ENCODE peak calls at places on chromosomes 1 and 21, in seven cellular contexts. L, T, B, K, G, W and R are unnamed samples.

GRCh38 chr1:106080608-106081325 is 975.7 kb upstream of the PRMT6 start:
- DNase-seq in L (no peak), T (no peak), B (no peak), K (no peak), G (no peak), W (peak; percentile 0), R (no peak)

GRCh38 chr1:19651141-19651737 is 7.1 kb downstream of the NBL1 start:
- DNase-seq in L (no peak), T (peak; percentile 30), B (no peak), K (peak; percentile 75), G (peak; percentile 77), W (peak; percentile 84), R (peak; percentile 60)

GRCh38 chr1:154176341-154176740 is 15.6 kb downstream of the TPM3 start:
- DNase-seq in L (no peak), T (no peak), B (peak; percentile 22), K (no peak), G (no peak), W (peak; percentile 82), R (no peak)

GRCh38 chr1:5459839-5460238 is 532.4 kb downstream of the NPHP4 start:
- DNase-seq in L (no peak), T (no peak), B (no peak), K (no peak), G (no peak), W (no peak), R (no peak)

GRCh38 chr1:18385239-18385790 is 95.4 kb upstream of the KLHDC7A start:
- DNase-seq in L (no peak), T (no peak), B (no peak), K (peak; percentile 21), G (no peak), W (no peak), R (no peak)

GRCh38 chr1:25462732-25463131 is 32.0 kb downstream of the MACO1 start:
- DNase-seq in L (no peak), T (no peak), B (no peak), K (no peak), G (no peak), W (no peak), R (no peak)

GRCh38 chr21:41783476-41784150 is 16.8 kb upstream of the RIPK4 start:
- DNase-seq in L (no peak), T (no peak), B (peak; percentile 51), K (no peak), G (no peak), W (peak; percentile 55), R (no peak)

GRCh38 chr1:55249646-55250398 is 34.7 kb upstream of the USP24 start:
- DNase-seq in L (no peak), T (no peak), B (no peak), K (no peak), G (no peak), W (no peak), R (no peak)